ENCODE peak calls at places on chromosomes 11 and 22, in ten cellular contexts. One of them, this sample, is unnamed. For H3K4me1, the result is how much of the 10 kb centered on the place peaks cover.

GRCh38 chr22:49358041-49358440 is 469.6 kb downstream of the BRD1 start:
- DNase-seq in Karpas-422: no peak
- DNase-seq in A549: no peak
- DNase-seq in SK-N-SH: no peak
- DNase-seq in GM23338: no peak
- DNase-seq in stomach: peak
- DNase-seq in prostate gland: no peak
- DNase-seq in mucosa of descending colon: no peak
- DNase-seq in ovary: no peak
- DNase-seq in neuronal stem cell: no peak
- DNase-seq in this sample: no peak

GRCh38 chr11:116454951-116455350 is 317.8 kb downstream of the BUD13 start:
- DNase-seq in Karpas-422: no peak
- DNase-seq in A549: no peak
- DNase-seq in SK-N-SH: no peak
- DNase-seq in GM23338: no peak
- DNase-seq in stomach: no peak
- DNase-seq in prostate gland: no peak
- DNase-seq in mucosa of descending colon: no peak
- DNase-seq in ovary: no peak
- DNase-seq in neuronal stem cell: no peak
- DNase-seq in this sample: no peak

GRCh38 chr22:30969532-30970355 is 679 bp downstream of the TUG1 start:
- DNase-seq in Karpas-422: peak
- DNase-seq in A549: peak
- DNase-seq in SK-N-SH: no peak
- DNase-seq in GM23338: peak
- DNase-seq in stomach: peak
- DNase-seq in prostate gland: no peak
- DNase-seq in mucosa of descending colon: peak
- DNase-seq in ovary: no peak
- DNase-seq in neuronal stem cell: no peak
- DNase-seq in this sample: peak

GRCh38 chr11:1297011-1297575 is 12.3 kb downstream of the TOLLIP start:
- DNase-seq in Karpas-422: no peak
- DNase-seq in A549: no peak
- DNase-seq in SK-N-SH: no peak
- DNase-seq in GM23338: no peak
- DNase-seq in stomach: peak
- DNase-seq in prostate gland: no peak
- DNase-seq in mucosa of descending colon: peak
- DNase-seq in ovary: peak
- DNase-seq in neuronal stem cell: no peak
- DNase-seq in this sample: no peak

GRCh38 chr11:295351-296205 is 3.7 kb downstream of the IFITM5 start:
- DNase-seq in Karpas-422: no peak
- DNase-seq in A549: no peak
- DNase-seq in SK-N-SH: no peak
- DNase-seq in GM23338: no peak
- DNase-seq in stomach: no peak
- DNase-seq in prostate gland: no peak
- DNase-seq in mucosa of descending colon: no peak
- DNase-seq in ovary: no peak
- DNase-seq in neuronal stem cell: no peak
- DNase-seq in this sample: no peak

GRCh38 chr11:63907808-63908530 is 9.0 kb downstream of the RCOR2 start:
- DNase-seq in Karpas-422: no peak
- DNase-seq in A549: no peak
- DNase-seq in SK-N-SH: no peak
- DNase-seq in GM23338: peak
- DNase-seq in stomach: no peak
- DNase-seq in prostate gland: no peak
- DNase-seq in mucosa of descending colon: no peak
- DNase-seq in ovary: no peak
- DNase-seq in neuronal stem cell: no peak
- DNase-seq in this sample: peak

GRCh38 chr22:26585104-26585790 is 4.7 kb downstream of the TPST2 start:
- DNase-seq in Karpas-422: no peak
- DNase-seq in A549: no peak
- DNase-seq in SK-N-SH: peak
- DNase-seq in GM23338: no peak
- DNase-seq in stomach: peak
- DNase-seq in prostate gland: no peak
- DNase-seq in mucosa of descending colon: no peak
- DNase-seq in ovary: peak
- DNase-seq in neuronal stem cell: no peak
- DNase-seq in this sample: peak

GRCh38 chr11:23732026-23732425 is 764.8 kb upstream of the LUZP2 start:
- DNase-seq in Karpas-422: no peak
- DNase-seq in A549: no peak
- DNase-seq in SK-N-SH: no peak
- DNase-seq in GM23338: no peak
- DNase-seq in stomach: no peak
- DNase-seq in prostate gland: no peak
- DNase-seq in mucosa of descending colon: no peak
- DNase-seq in ovary: no peak
- DNase-seq in neuronal stem cell: no peak
- DNase-seq in this sample: no peak

GRCh38 chr11:12727556-12728070 is 53.4 kb downstream of the TEAD1 start:
- DNase-seq in Karpas-422: no peak
- DNase-seq in A549: no peak
- DNase-seq in SK-N-SH: no peak
- DNase-seq in GM23338: no peak
- DNase-seq in stomach: no peak
- DNase-seq in prostate gland: no peak
- DNase-seq in mucosa of descending colon: no peak
- DNase-seq in ovary: no peak
- DNase-seq in neuronal stem cell: no peak
- DNase-seq in this sample: no peak

GRCh38 chr22:19986011-19986409 is 30.6 kb downstream of the ARVCF start:
- DNase-seq in Karpas-422: no peak
- DNase-seq in A549: no peak
- DNase-seq in SK-N-SH: no peak
- DNase-seq in GM23338: no peak
- DNase-seq in stomach: no peak
- DNase-seq in prostate gland: no peak
- DNase-seq in mucosa of descending colon: peak
- DNase-seq in ovary: no peak
- DNase-seq in neuronal stem cell: no peak
- DNase-seq in this sample: no peak

GRCh38 chr22:42856179-42856864 is 751 bp downstream of the ARFGAP3 start:
- DNase-seq in Karpas-422: peak
- DNase-seq in A549: no peak
- DNase-seq in SK-N-SH: no peak
- DNase-seq in GM23338: peak
- DNase-seq in stomach: peak
- DNase-seq in prostate gland: peak
- DNase-seq in mucosa of descending colon: peak
- DNase-seq in ovary: peak
- DNase-seq in neuronal stem cell: peak
- DNase-seq in this sample: no peak

GRCh38 chr11:29629281-29629680 is 387.5 kb downstream of the KCNA4 start:
- DNase-seq in Karpas-422: no peak
- DNase-seq in A549: no peak
- DNase-seq in SK-N-SH: no peak
- DNase-seq in GM23338: no peak
- DNase-seq in stomach: no peak
- DNase-seq in prostate gland: no peak
- DNase-seq in mucosa of descending colon: no peak
- DNase-seq in ovary: no peak
- DNase-seq in neuronal stem cell: no peak
- DNase-seq in this sample: no peak

GRCh38 chr22:25111579-25112517 is 87.8 kb upstream of the CRYBB3 start:
- DNase-seq in Karpas-422: no peak
- DNase-seq in A549: no peak
- DNase-seq in SK-N-SH: peak
- DNase-seq in GM23338: peak
- DNase-seq in stomach: peak
- DNase-seq in prostate gland: peak
- DNase-seq in mucosa of descending colon: peak
- DNase-seq in ovary: no peak
- DNase-seq in neuronal stem cell: no peak
- DNase-seq in this sample: no peak

GRCh38 chr22:37148031-37148651 is 1.6 kb downstream of the IL2RB start:
- DNase-seq in Karpas-422: no peak
- DNase-seq in A549: no peak
- DNase-seq in SK-N-SH: no peak
- DNase-seq in GM23338: no peak
- DNase-seq in stomach: no peak
- DNase-seq in prostate gland: no peak
- DNase-seq in mucosa of descending colon: no peak
- DNase-seq in ovary: no peak
- DNase-seq in neuronal stem cell: no peak
- DNase-seq in this sample: no peak

DNA sequence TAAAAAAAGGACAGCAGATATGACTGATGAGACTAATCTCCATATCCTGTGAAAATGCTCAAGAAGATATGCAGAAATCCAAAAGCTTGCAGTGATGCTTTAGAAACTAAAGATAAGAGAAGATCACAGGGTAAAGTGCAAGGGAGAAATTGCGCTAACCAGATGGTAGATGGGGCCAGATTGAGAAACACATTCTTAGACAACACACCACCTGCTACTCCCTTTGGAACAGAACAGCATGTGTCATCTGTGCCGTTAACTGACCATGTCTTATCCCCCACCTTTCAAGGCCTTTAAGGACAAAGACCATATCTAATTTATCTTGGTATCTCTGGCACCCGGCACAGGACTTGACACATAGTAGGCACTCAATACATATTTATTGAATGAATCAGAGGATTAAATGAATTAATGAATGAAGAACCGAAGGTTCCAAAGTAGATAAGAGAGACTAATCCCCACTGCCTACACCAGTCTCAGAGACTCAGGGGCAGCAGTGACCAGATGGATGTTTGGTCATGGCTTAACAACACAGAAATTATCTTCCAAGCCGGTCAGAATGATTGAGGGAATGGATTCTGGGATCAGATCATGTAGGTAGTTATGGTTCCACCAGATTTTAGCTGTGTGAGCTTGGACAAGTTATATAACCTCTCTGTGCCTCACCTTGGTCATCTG is 12.3 kb upstream of the P2RY2 start:
- DNase-seq in Karpas-422: no peak
- DNase-seq in A549: no peak
- DNase-seq in SK-N-SH: no peak
- DNase-seq in GM23338: no peak
- DNase-seq in stomach: no peak
- DNase-seq in prostate gland: no peak
- DNase-seq in mucosa of descending colon: no peak
- DNase-seq in ovary: peak
- DNase-seq in neuronal stem cell: no peak
- DNase-seq in this sample: no peak
- H3K4me1 ChIP-seq in Karpas-422: under half
- H3K4me1 ChIP-seq in A549: under half
- H3K4me1 ChIP-seq in SK-N-SH: under half
- H3K4me1 ChIP-seq in GM23338: under half
- H3K4me1 ChIP-seq in stomach: under half
- H3K4me1 ChIP-seq in prostate gland: under half
- H3K4me1 ChIP-seq in mucosa of descending colon: under half
- H3K4me1 ChIP-seq in ovary: under half
- H3K4me1 ChIP-seq in neuronal stem cell: under half
- H3K4me1 ChIP-seq in this sample: under half

GRCh38 chr11:126637800-126638175 is 282.3 kb downstream of the ST3GAL4 start:
- DNase-seq in Karpas-422: no peak
- DNase-seq in A549: no peak
- DNase-seq in SK-N-SH: no peak
- DNase-seq in GM23338: no peak
- DNase-seq in stomach: no peak
- DNase-seq in prostate gland: no peak
- DNase-seq in mucosa of descending colon: no peak
- DNase-seq in ovary: no peak
- DNase-seq in neuronal stem cell: no peak
- DNase-seq in this sample: no peak
- H3K4me3 ChIP-seq in Karpas-422: no peak
- H3K4me3 ChIP-seq in A549: no peak
- H3K4me3 ChIP-seq in SK-N-SH: no peak
- H3K4me3 ChIP-seq in GM23338: no peak
- H3K4me3 ChIP-seq in stomach: no peak
- H3K4me3 ChIP-seq in prostate gland: no peak
- H3K4me3 ChIP-seq in mucosa of descending colon: no peak
- H3K4me3 ChIP-seq in ovary: no peak
- H3K4me3 ChIP-seq in neuronal stem cell: no peak
- H3K4me3 ChIP-seq in this sample: no peak

DNA sequence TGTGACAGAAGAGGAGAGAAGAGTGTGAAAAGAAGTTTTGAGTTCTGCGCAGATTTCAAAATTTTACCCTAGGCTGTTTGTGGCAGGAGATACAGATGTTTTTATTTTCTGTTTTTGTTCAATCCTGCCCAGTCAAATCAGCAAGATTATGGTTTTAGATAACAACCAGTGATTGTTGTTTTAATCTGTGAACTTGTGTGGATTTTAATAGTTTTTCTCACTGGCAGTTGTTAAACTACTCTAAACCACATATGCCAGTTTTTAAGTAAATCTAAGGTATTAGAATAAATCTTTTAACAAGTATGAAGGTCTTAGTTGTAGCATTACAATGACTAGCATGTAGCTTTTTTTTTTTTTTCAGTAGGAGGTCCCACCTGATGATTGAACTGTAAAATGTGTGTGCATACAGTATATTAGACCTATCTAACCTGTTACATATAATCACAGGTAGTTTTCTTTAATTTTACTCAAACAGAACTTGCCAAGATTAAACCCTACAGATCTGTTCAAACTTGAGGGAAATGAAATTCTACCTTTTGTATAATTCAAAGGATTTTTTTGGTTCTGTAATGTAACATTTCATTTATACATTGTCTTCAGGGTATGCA is 13.2 kb downstream of the ATXN10 start:
- DNase-seq in Karpas-422: no peak
- DNase-seq in A549: no peak
- DNase-seq in SK-N-SH: no peak
- DNase-seq in GM23338: no peak
- DNase-seq in stomach: no peak
- DNase-seq in prostate gland: no peak
- DNase-seq in mucosa of descending colon: no peak
- DNase-seq in ovary: no peak
- DNase-seq in neuronal stem cell: no peak
- DNase-seq in this sample: no peak
- H3K4me1 ChIP-seq in Karpas-422: under half
- H3K4me1 ChIP-seq in A549: half or more
- H3K4me1 ChIP-seq in SK-N-SH: half or more
- H3K4me1 ChIP-seq in GM23338: under half
- H3K4me1 ChIP-seq in stomach: half or more
- H3K4me1 ChIP-seq in prostate gland: under half
- H3K4me1 ChIP-seq in mucosa of descending colon: under half
- H3K4me1 ChIP-seq in ovary: under half
- H3K4me1 ChIP-seq in neuronal stem cell: under half
- H3K4me1 ChIP-seq in this sample: under half

GRCh38 chr22:46726066-46726985 is 11.7 kb downstream of the CERK start:
- DNase-seq in Karpas-422: no peak
- DNase-seq in A549: no peak
- DNase-seq in SK-N-SH: peak
- DNase-seq in GM23338: no peak
- DNase-seq in stomach: no peak
- DNase-seq in prostate gland: no peak
- DNase-seq in mucosa of descending colon: no peak
- DNase-seq in ovary: no peak
- DNase-seq in neuronal stem cell: no peak
- DNase-seq in this sample: peak
- H3K4me3 ChIP-seq in Karpas-422: no peak
- H3K4me3 ChIP-seq in A549: no peak
- H3K4me3 ChIP-seq in SK-N-SH: no peak
- H3K4me3 ChIP-seq in GM23338: no peak
- H3K4me3 ChIP-seq in stomach: no peak
- H3K4me3 ChIP-seq in prostate gland: no peak
- H3K4me3 ChIP-seq in mucosa of descending colon: no peak
- H3K4me3 ChIP-seq in ovary: no peak
- H3K4me3 ChIP-seq in neuronal stem cell: no peak
- H3K4me3 ChIP-seq in this sample: no peak

GRCh38 chr11:44615041-44615513 is 49.6 kb downstream of the CD82 start:
- DNase-seq in Karpas-422: no peak
- DNase-seq in A549: no peak
- DNase-seq in SK-N-SH: no peak
- DNase-seq in GM23338: no peak
- DNase-seq in stomach: no peak
- DNase-seq in prostate gland: no peak
- DNase-seq in mucosa of descending colon: peak
- DNase-seq in ovary: no peak
- DNase-seq in neuronal stem cell: no peak
- DNase-seq in this sample: no peak
- H3K4me1 ChIP-seq in Karpas-422: half or more
- H3K4me1 ChIP-seq in A549: under half
- H3K4me1 ChIP-seq in SK-N-SH: under half
- H3K4me1 ChIP-seq in GM23338: under half
- H3K4me1 ChIP-seq in stomach: half or more
- H3K4me1 ChIP-seq in prostate gland: under half
- H3K4me1 ChIP-seq in mucosa of descending colon: under half
- H3K4me1 ChIP-seq in ovary: under half
- H3K4me1 ChIP-seq in neuronal stem cell: under half
- H3K4me1 ChIP-seq in this sample: under half